ENCODE peak calls at places on chromosomes 11 and 22, in five cellular contexts. R is AG08395; I is HS-5; K is cardiac muscle cell; E is stimulated activated CD4-positive, alpha-beta T cell treated with anti-CD3 and anti-CD28 coated beads, TNF-alpha, amount 100 ng/mL, for 4 hours. X is an unnamed sample.

GRCh38 chr22:24432059-24432853 is 4.9 kb downstream of the ADORA2A start:
- DNase-seq in E (no peak), I (no peak), R (peak), K (peak), X (no peak)

GRCh38 chr11:7944123-7944522 is 2.6 kb upstream of the OR10A3 start:
- DNase-seq in R (no peak), I (no peak), K (no peak), E (no peak), X (no peak)

GRCh38 chr22:29998627-29999026 is 81.6 kb upstream of the HORMAD2 start:
- DNase-seq in E (no peak), K (no peak), I (no peak), R (no peak), X (no peak)

GRCh38 chr11:71064702-71065515 is 187.5 kb downstream of the SHANK2 start:
- DNase-seq in I (no peak), E (no peak), K (no peak), R (no peak), X (no peak)

GRCh38 chr22:25008666-25009065 is 56.1 kb downstream of the KIAA1671 start:
- DNase-seq in R (no peak), E (no peak), K (no peak), I (no peak), X (peak)

GRCh38 chr22:43446881-43447280 is 35.1 kb downstream of the MPPED1 start:
- DNase-seq in I (no peak), K (no peak), E (no peak), R (no peak), X (no peak)

GRCh38 chr11:47607380-47607779 is 13.2 kb upstream of the C1QTNF4 start:
- DNase-seq in R (peak), I (peak), K (peak), E (no peak), X (no peak)

GRCh38 chr11:65078151-65078550 is 5.7 kb downstream of the CDCA5 start:
- DNase-seq in R (peak), I (no peak), E (peak), K (peak), X (peak)

GRCh38 chr11:130411223-130411622 is 17.2 kb downstream of the ADAMTS8 start:
- DNase-seq in R (no peak), E (no peak), I (no peak), K (no peak), X (no peak)

GRCh38 chr11:102047305-102047924 is at the start of gene CFAP300:
- DNase-seq in E (peak), K (peak), I (peak), R (peak), X (peak)

GRCh38 chr11:76208829-76209670 is 2.7 kb upstream of the WNT11 start:
- DNase-seq in E (peak), K (peak), I (no peak), R (peak), X (no peak)

GRCh38 chr11:61749607-61750217 is 2.7 kb upstream of the MYRF start:
- DNase-seq in E (no peak), I (no peak), R (no peak), K (no peak), X (no peak)

GRCh38 chr11:117095301-117096139 is 2.7 kb downstream of the SIK3 start:
- DNase-seq in E (no peak), R (peak), K (no peak), I (no peak), X (no peak)

GRCh38 chr11:65102142-65103095 is 6.4 kb downstream of the VPS51 start:
- DNase-seq in R (no peak), E (no peak), K (no peak), I (no peak), X (no peak)

GRCh38 chr22:36986242-36986821 is 32.9 kb downstream of the TST start:
- DNase-seq in R (no peak), K (no peak), I (no peak), E (peak), X (no peak)

GRCh38 chr11:2518983-2519340 is 74.2 kb downstream of the KCNQ1 start:
- DNase-seq in K (no peak), I (no peak), R (no peak), E (no peak), X (no peak)

GRCh38 chr11:117631336-117632090 is 165.5 kb downstream of the DSCAML1 start:
- DNase-seq in R (no peak), I (no peak), K (no peak), E (no peak), X (no peak)